ENCODE peak calls at places on chromosomes 12 and 14, in five cellular contexts. Q is spleen; U is activated CD8-positive, alpha-beta T cell treated with anti-CD3 and anti-CD28 coated beads, Interleukin-2, amount 10 ng/mL, durations not matched to agents 7 days and 5 days; S is RWPE1; N is stimulated activated CD8-positive, alpha-beta memory T cell treated with anti-CD3 and anti-CD28 coated beads, Interleukin-4, amount 100 ng/mL, for 1 hour. E is an unnamed sample.

GRCh38 chr12:113196996-113197395 is 11.5 kb downstream of the RITA1 start:
- DNase-seq in N (no peak), U (peak; percentile 79), S (peak; percentile 91), Q (no peak), E (peak; percentile 86)

GRCh38 chr12:1474059-1474537 is 120.3 kb downstream of the FBXL14 start:
- DNase-seq in U (no peak), S (peak; percentile 75), Q (no peak), N (no peak), E (no peak)

GRCh38 chr12:40515041-40515825 is 177.0 kb upstream of the CNTN1 start:
- DNase-seq in U (no peak), N (no peak), Q (no peak), S (peak; percentile 13), E (no peak)

GRCh38 chr12:124677552-124678356 is 110.3 kb upstream of the NCOR2 start:
- DNase-seq in S (no peak), U (no peak), N (no peak), Q (no peak), E (no peak)

GRCh38 chr14:29273513-29273912 is 506.9 kb downstream of the FOXG1 start:
- DNase-seq in Q (no peak), S (no peak), U (no peak), N (no peak), E (no peak)

GRCh38 chr14:64942531-64943111 is at the start of gene GPX2:
- DNase-seq in N (no peak), S (peak; percentile 53), Q (peak; percentile 59), U (no peak), E (no peak)

GRCh38 chr14:76294876-76295275 is 81.1 kb upstream of the ESRRB start:
- DNase-seq in U (no peak), N (no peak), Q (no peak), S (no peak), E (no peak)

GRCh38 chr14:42110167-42110566 is 503.5 kb downstream of the LRFN5 start:
- DNase-seq in N (no peak), Q (no peak), U (no peak), S (peak; percentile 9), E (no peak)

GRCh38 chr14:49946320-49947141 is 53.6 kb downstream of the ARF6 start:
- DNase-seq in Q (no peak), S (peak; percentile 73), N (no peak), U (peak; percentile 37), E (peak; percentile 83)

GRCh38 chr14:55599250-55599879 is 19.4 kb downstream of the KTN1 start:
- DNase-seq in Q (no peak), U (no peak), S (peak; percentile 20), N (no peak), E (no peak)

GRCh38 chr14:104494483-104494882 is 85.1 kb upstream of the C14orf180 start:
- DNase-seq in N (no peak), S (no peak), Q (no peak), U (peak; percentile 39), E (no peak)

GRCh38 chr12:112294793-112295192 is 87.4 kb downstream of the HECTD4 start:
- DNase-seq in N (no peak), U (no peak), S (no peak), Q (no peak), E (no peak)

GRCh38 chr14:43143106-43143505 is 1364.0 kb downstream of the FSCB start:
- DNase-seq in N (no peak), S (no peak), Q (no peak), U (no peak), E (no peak)

GRCh38 chr12:1103051-1103450 is 112.0 kb downstream of the ERC1 start:
- DNase-seq in Q (no peak), N (no peak), S (no peak), U (no peak), E (no peak)

GRCh38 chr12:40224439-40225291 is at the start of gene LRRK2:
- DNase-seq in N (peak; percentile 3), S (peak; percentile 34), U (peak; percentile 58), Q (peak; percentile 99), E (peak; percentile 30)

GRCh38 chr12:857611-858010 is 91.9 kb downstream of the RAD52 start:
- DNase-seq in N (no peak), S (peak; percentile 76), U (no peak), Q (no peak), E (no peak)

GRCh38 chr14:56244138-56244789 is 126.1 kb downstream of the PELI2 start:
- DNase-seq in U (no peak), Q (no peak), S (no peak), N (no peak), E (peak; percentile 51)

GRCh38 chr14:73998736-73999135 is 20.4 kb downstream of the ENTPD5 start:
- DNase-seq in N (no peak), Q (no peak), S (no peak), U (no peak), E (no peak)

GRCh38 chr12:32290411-32290810 is 108.9 kb upstream of the FGD4 start:
- DNase-seq in Q (no peak), S (peak; percentile 15), N (no peak), U (no peak), E (no peak)

GRCh38 chr12:55068416-55069010 is 48.7 kb downstream of the NEUROD4 start:
- DNase-seq in U (peak; percentile 38), S (peak; percentile 60), Q (no peak), N (no peak), E (peak; percentile 40)

GRCh38 chr14:22882529-22883190 is 362 bp upstream of the REM2 start:
- DNase-seq in Q (no peak), S (peak; percentile 71), N (no peak), U (no peak), E (peak; percentile 85)

GRCh38 chr14:89701079-89702043 is 253.2 kb downstream of the EFCAB11 start:
- DNase-seq in S (peak; percentile 85), Q (peak; percentile 98), U (peak; percentile 86), N (peak; percentile 59), E (peak; percentile 53)

GRCh38 chr12:12671850-12672660 is 23.9 kb downstream of the GPR19 start:
- DNase-seq in Q (no peak), N (no peak), S (no peak), U (no peak), E (no peak)

GRCh38 chr14:67429651-67430205 is 17.8 kb upstream of the PLEK2 start:
- DNase-seq in N (no peak), S (no peak), U (no peak), Q (no peak), E (no peak)

GRCh38 chr14:92463141-92463540 is 50.4 kb upstream of the RIN3 start:
- DNase-seq in N (no peak), U (peak; percentile 34), S (no peak), Q (no peak), E (no peak)

GRCh38 chr12:120539303-120539702 is 5.1 kb downstream of the RNF10 start:
- DNase-seq in Q (no peak), N (no peak), U (no peak), S (peak; percentile 33), E (no peak)

GRCh38 chr12:109458771-109459208 is 18.3 kb downstream of the KCTD10 start:
- DNase-seq in U (no peak), S (no peak), N (no peak), Q (no peak), E (no peak)

GRCh38 chr14:75995372-75996041 is 9.9 kb downstream of the IFT43 start:
- DNase-seq in N (no peak), U (no peak), S (no peak), Q (no peak), E (no peak)

GRCh38 chr12:52005903-52006703 is 643 bp upstream of the TAMALIN start:
- DNase-seq in U (no peak), N (no peak), S (no peak), Q (peak; percentile 93), E (no peak)

E was measured in cerebellar cortex.